ENCODE peak calls at places on chromosomes 16 and 17, in five cellular contexts. G, H, D, K and Y are unnamed samples.

GRCh38 chr16:8753411-8754054 is 43.9 kb downstream of the TMEM186 start:
- DNase-seq in G (no peak), H (no peak), D (no peak), K (no peak), Y (no peak)

GRCh38 chr17:17911003-17911613 is 61.1 kb downstream of the TOM1L2 start:
- DNase-seq in G (no peak), H (no peak), D (no peak), K (no peak), Y (no peak)

GRCh38 chr17:50945779-50946222 is 79.6 kb upstream of the TOB1 start:
- DNase-seq in G (no peak), H (no peak), D (no peak), K (no peak), Y (no peak)

GRCh38 chr16:69182730-69183416 is 4.1 kb upstream of the SNTB2 start:
- DNase-seq in G (no peak), H (no peak), D (no peak), K (no peak), Y (no peak)

GRCh38 chr16:21666772-21667171 is 3.0 kb downstream of the OTOA start:
- DNase-seq in G (no peak), H (no peak), D (no peak), K (no peak), Y (no peak)

GRCh38 chr16:9630985-9631384 is 539.5 kb downstream of the HAPSTR1 start:
- DNase-seq in G (no peak), H (no peak), D (no peak), K (no peak), Y (no peak)

GRCh38 chr17:19590912-19591551 is 57.4 kb downstream of the SLC47A1 start:
- DNase-seq in G (no peak), H (no peak), D (no peak), K (no peak), Y (no peak)

GRCh38 chr16:22635345-22635744 is 124.7 kb downstream of the NPIPB5 start:
- DNase-seq in G (no peak), H (no peak), D (no peak), K (no peak), Y (no peak)

GRCh38 chr17:27578718-27579085 is 52.3 kb upstream of the LGALS9 start:
- DNase-seq in G (no peak), H (no peak), D (no peak), K (no peak), Y (no peak)

GRCh38 chr16:67147437-67148140 is 3.2 kb downstream of the B3GNT9 start:
- DNase-seq in G (no peak), H (no peak), D (no peak), K (no peak), Y (no peak)

GRCh38 chr17:16880121-16880842 is 91.6 kb downstream of the TNFRSF13B start:
- DNase-seq in G (no peak), H (no peak), D (no peak), K (no peak), Y (no peak)

GRCh38 chr17:18362509-18363020 is 785 bp downstream of the SHMT1 start:
- DNase-seq in G (peak; percentile 63), H (peak; percentile 59), D (peak; percentile 40), K (peak; percentile 34), Y (peak; percentile 89)

GRCh38 chr16:3952342-3953131 is 72.0 kb upstream of the CREBBP start:
- DNase-seq in G (peak; percentile 79), H (no peak), D (no peak), K (no peak), Y (peak; percentile 89)

GRCh38 chr16:2016407-2016922 is 3.1 kb upstream of the NPW start:
- DNase-seq in G (no peak), H (no peak), D (no peak), K (no peak), Y (no peak)

GRCh38 chr17:21512307-21513011 is 136.3 kb downstream of the KCNJ12 start:
- DNase-seq in G (no peak), H (no peak), D (no peak), K (no peak), Y (no peak)

GRCh38 chr17:3960764-3961163 is 3.5 kb downstream of the ATP2A3 start:
- DNase-seq in G (no peak), H (no peak), D (peak; percentile 49), K (no peak), Y (peak; percentile 80)

GRCh38 chr17:32302037-32302436 is 36.4 kb downstream of the RHBDL3 start:
- DNase-seq in G (no peak), H (no peak), D (no peak), K (no peak), Y (no peak)

GRCh38 chr16:50282010-50282538 is 15.7 kb downstream of the ADCY7 start:
- DNase-seq in G (peak; percentile 81), H (no peak), D (peak; percentile 35), K (no peak), Y (peak; percentile 58)

GRCh38 chr17:78315355-78316114 is 44.3 kb downstream of the SOCS3 start:
- DNase-seq in G (peak; percentile 62), H (peak; percentile 90), D (peak; percentile 39), K (peak; percentile 94), Y (peak; percentile 75)

GRCh38 chr17:80264048-80264792 is 3.6 kb downstream of the RNF213 start:
- DNase-seq in G (peak; percentile 33), H (no peak), D (no peak), K (no peak), Y (no peak)

GRCh38 chr16:3993052-3993785 is 112.7 kb upstream of the CREBBP start:
- DNase-seq in G (no peak), H (no peak), D (no peak), K (no peak), Y (no peak)

GRCh38 chr16:30010817-30011504 is at the start of gene DOC2A:
- DNase-seq in G (peak; percentile 18), H (no peak), D (no peak), K (no peak), Y (no peak)

GRCh38 chr17:49401971-49402491 is 12.7 kb downstream of the PHB1 start:
- DNase-seq in G (no peak), H (no peak), D (peak; percentile 32), K (no peak), Y (peak; percentile 54)

GRCh38 chr17:62751350-62751691 is 56.8 kb downstream of the MARCHF10 start:
- DNase-seq in G (no peak), H (no peak), D (no peak), K (no peak), Y (no peak)

GRCh38 chr17:39082482-39082881 is 69.0 kb downstream of the PLXDC1 start:
- DNase-seq in G (no peak), H (no peak), D (no peak), K (no peak), Y (no peak)

GRCh38 chr17:73348824-73349095 is 37.0 kb upstream of the CDC42EP4 start:
- DNase-seq in G (no peak), H (no peak), D (no peak), K (no peak), Y (no peak)

GRCh38 chr16:80259289-80259805 is 281.4 kb upstream of the DYNLRB2 start:
- DNase-seq in G (no peak), H (no peak), D (no peak), K (no peak), Y (no peak)

GRCh38 chr16:50534958-50535357 is 13.2 kb upstream of the NKD1 start:
- DNase-seq in G (peak; percentile 3), H (no peak), D (no peak), K (no peak), Y (no peak)

GRCh38 chr17:77875881-77876509 is 82.5 kb upstream of the TNRC6C start:
- DNase-seq in G (no peak), H (no peak), D (no peak), K (peak; percentile 49), Y (no peak)

GRCh38 chr17:36127199-36127881 is 23.7 kb downstream of the CCL4 start:
- DNase-seq in G (no peak), H (no peak), D (no peak), K (no peak), Y (no peak)
- TF ChIP-seq POLR2A in G (no peak), H (no peak), D (no peak), K (no peak), Y (no peak)

GRCh38 chr16:24996301-24996700 is 18.9 kb downstream of the ARHGAP17 start:
- DNase-seq in G (no peak), H (no peak), D (no peak), K (no peak), Y (no peak)

GRCh38 chr16:24995033-24995432 is 20.1 kb downstream of the ARHGAP17 start:
- DNase-seq in G (no peak), H (no peak), D (no peak), K (no peak), Y (no peak)

GRCh38 chr16:24992696-24993095 is 22.5 kb downstream of the ARHGAP17 start:
- DNase-seq in G (no peak), H (no peak), D (no peak), K (no peak), Y (no peak)

GRCh38 chr16:24995469-24995868 is 19.7 kb downstream of the ARHGAP17 start:
- DNase-seq in G (no peak), H (no peak), D (no peak), K (peak; percentile 34), Y (no peak)

GRCh38 chr16:24993722-24994686 is 21.2 kb downstream of the ARHGAP17 start:
- DNase-seq in G (no peak), H (no peak), D (no peak), K (peak; percentile 75), Y (no peak)
- H3K4me1 ChIP-seq in G (peaks cover 81% of the 10 kb centered on the region), H (peaks cover 17% of the 10 kb centered on the region), D (peaks cover 3% of the 10 kb centered on the region), K (peaks cover 47% of the 10 kb centered on the region), Y (peaks cover 45% of the 10 kb centered on the region)

GRCh38 chr17:44398692-44399691 is 9.5 kb upstream of the ITGA2B start:
- DNase-seq in G (no peak), H (no peak), D (peak; percentile 14), K (no peak), Y (no peak)

GRCh38 chr17:44397479-44398440 is 8.3 kb upstream of the ITGA2B start:
- DNase-seq in G (no peak), H (no peak), D (peak; percentile 15), K (no peak), Y (no peak)

GRCh38 chr17:44402564-44403172 is 13.2 kb upstream of the ITGA2B start:
- DNase-seq in G (no peak), H (no peak), D (no peak), K (no peak), Y (no peak)

GRCh38 chr17:44396946-44397345 is 7.5 kb upstream of the ITGA2B start:
- DNase-seq in G (no peak), H (no peak), D (peak; percentile 4), K (no peak), Y (no peak)

GRCh38 chr17:44400226-44400847 is 10.9 kb upstream of the ITGA2B start:
- DNase-seq in G (no peak), H (no peak), D (no peak), K (peak; percentile 48), Y (peak; percentile 27)
- TF ChIP-seq CTCF in G (peak; percentile 11), H (no peak), D (no peak), K (peak; percentile 75), Y (peak; percentile 42)

DNA sequence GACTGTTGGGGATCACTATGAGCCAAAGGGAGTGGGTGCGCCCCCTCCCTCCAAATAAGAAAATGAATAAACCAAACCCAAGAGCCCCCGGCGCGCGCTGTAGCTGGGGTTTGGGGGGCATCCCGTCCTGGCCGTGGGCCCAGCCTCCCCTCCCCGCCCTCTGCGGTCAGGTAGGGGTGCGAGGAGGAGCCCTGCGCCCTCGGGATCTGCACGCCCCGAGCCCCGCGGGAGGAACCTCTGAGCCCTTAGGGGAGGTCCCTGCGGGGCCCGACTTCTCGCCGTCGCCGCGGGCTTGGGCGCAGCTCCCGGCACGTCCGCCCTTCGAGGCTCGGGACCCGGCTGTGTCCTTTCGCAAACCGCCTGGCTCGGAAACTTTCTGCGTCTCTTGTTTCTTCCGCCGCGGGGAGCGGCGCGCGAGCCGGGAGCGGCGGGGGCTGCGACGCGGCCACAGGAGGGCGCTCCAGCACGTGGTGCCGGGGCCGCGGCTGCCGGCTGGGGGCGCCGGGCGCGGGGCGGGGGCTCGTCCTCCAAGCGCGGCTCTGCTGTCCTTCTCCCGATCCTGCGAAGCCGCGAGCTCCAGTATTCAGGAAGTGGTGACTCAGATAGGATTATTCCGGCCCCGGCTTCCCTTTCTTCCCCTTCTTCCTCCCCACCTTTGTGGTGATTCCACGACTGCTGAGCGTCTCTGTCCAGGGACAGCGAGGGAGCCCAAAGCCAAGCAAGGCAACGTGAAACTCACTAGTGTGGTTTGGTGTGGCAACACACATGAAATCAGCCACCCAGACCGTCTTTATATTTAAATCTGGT is 1.6 kb downstream of the PITPNC1 start:
- DNase-seq in G (peak; percentile 81), H (peak; percentile 72), D (peak; percentile 42), K (peak; percentile 75), Y (peak; percentile 81)
- TF ChIP-seq POLR2A in G (peak; percentile 55), H (peak; percentile 47), D (no peak), K (no peak), Y (no peak)